ENCODE peak calls at places on chromosomes 6 and 20, in nine cellular contexts. W is osteoblast, X is AG04450, Z is GM06990, K is left ventricle myocardium inferior, J is uterus, R is BJ, T is AG10803, V is transverse colon. M is an unnamed sample.

GRCh38 chr6:122461885-122462284 is 9.7 kb downstream of the SERINC1 start:
- DNase-seq in W (no peak), X (no peak), Z (no peak), K (no peak), J (no peak), R (no peak), T (no peak), V (no peak), M (no peak)

GRCh38 chr6:14742680-14743079 is 503.2 kb upstream of the JARID2 start:
- DNase-seq in W (no peak), X (no peak), Z (no peak), K (no peak), J (no peak), R (no peak), T (no peak), V (no peak), M (no peak)

GRCh38 chr20:9051508-9051907 is 17.4 kb upstream of the PLCB4 start:
- DNase-seq in W (peak), X (peak), Z (no peak), K (no peak), J (no peak), R (peak), T (peak), V (no peak), M (peak)

GRCh38 chr6:22845467-22845866 is 276.1 kb downstream of the HDGFL1 start:
- DNase-seq in W (no peak), X (no peak), Z (no peak), K (no peak), J (no peak), R (no peak), T (no peak), V (no peak), M (no peak)

GRCh38 chr6:158605266-158605878 is 39.2 kb downstream of the DYNLT1 start:
- DNase-seq in W (peak), X (peak), Z (no peak), K (no peak), J (peak), R (peak), T (peak), V (peak), M (peak)

GRCh38 chr20:13221313-13221672 is 219 bp downstream of the ISM1 start:
- DNase-seq in W (no peak), X (no peak), Z (no peak), K (no peak), J (no peak), R (no peak), T (no peak), V (no peak), M (no peak)

GRCh38 chr6:139452176-139452876 is 77.9 kb upstream of the CITED2 start:
- DNase-seq in W (peak), X (no peak), Z (no peak), K (no peak), J (no peak), R (no peak), T (peak), V (no peak), M (peak)

GRCh38 chr6:107543567-107543966 is 53.6 kb downstream of the SOBP start:
- DNase-seq in W (no peak), X (no peak), Z (no peak), K (no peak), J (no peak), R (no peak), T (no peak), V (no peak), M (no peak)

GRCh38 chr6:167659016-167659415 is 167.7 kb upstream of the AFDN start:
- DNase-seq in W (no peak), X (no peak), Z (no peak), K (no peak), J (no peak), R (no peak), T (no peak), V (no peak), M (no peak)

GRCh38 chr6:29661071-29661470 is 4.2 kb downstream of the MOG start:
- DNase-seq in W (no peak), X (no peak), Z (no peak), K (no peak), J (no peak), R (no peak), T (no peak), V (no peak), M (no peak)

GRCh38 chr20:45946149-45946970 is 11.9 kb downstream of the PCIF1 start:
- DNase-seq in W (peak), X (no peak), Z (no peak), K (no peak), J (no peak), R (no peak), T (peak), V (peak), M (peak)

GRCh38 chr6:111800468-111800760 is 72.8 kb downstream of the FYN start:
- DNase-seq in W (no peak), X (no peak), Z (no peak), K (no peak), J (no peak), R (no peak), T (no peak), V (no peak), M (no peak)

GRCh38 chr6:106870824-106871300 is 103.7 kb downstream of the CD24 start:
- DNase-seq in W (peak), X (no peak), Z (no peak), K (no peak), J (no peak), R (no peak), T (no peak), V (no peak), M (no peak)

GRCh38 chr6:35603326-35604202 is 85.2 kb downstream of the FKBP5 start:
- DNase-seq in W (no peak), X (no peak), Z (no peak), K (no peak), J (no peak), R (no peak), T (no peak), V (no peak), M (no peak)

GRCh38 chr6:159753081-159753872 is 8.6 kb upstream of the ACAT2 start:
- DNase-seq in W (no peak), X (no peak), Z (no peak), K (no peak), J (no peak), R (no peak), T (no peak), V (no peak), M (no peak)

GRCh38 chr6:121666809-121667208 is 231.4 kb downstream of the GJA1 start:
- DNase-seq in W (no peak), X (peak), Z (no peak), K (no peak), J (no peak), R (no peak), T (peak), V (no peak), M (peak)

GRCh38 chr6:43122146-43122545 is 46.0 kb downstream of the PTK7 start:
- DNase-seq in W (no peak), X (no peak), Z (no peak), K (no peak), J (no peak), R (no peak), T (no peak), V (no peak), M (no peak)

GRCh38 chr20:24937579-24937978 is 11.5 kb upstream of the CST7 start:
- DNase-seq in W (no peak), X (no peak), Z (no peak), K (no peak), J (no peak), R (no peak), T (no peak), V (no peak), M (no peak)

GRCh38 chr6:33716890-33717632 is 5.6 kb upstream of the UQCC2 start:
- DNase-seq in W (no peak), X (no peak), Z (no peak), K (no peak), J (no peak), R (no peak), T (no peak), V (no peak), M (no peak)

GRCh38 chr20:61875221-61875885 is 190.3 kb downstream of the TAF4 start:
- DNase-seq in W (no peak), X (no peak), Z (no peak), K (no peak), J (no peak), R (no peak), T (no peak), V (no peak), M (no peak)

GRCh38 chr6:903746-904145 is 210.8 kb upstream of the EXOC2 start:
- DNase-seq in W (no peak), X (no peak), Z (no peak), K (no peak), J (no peak), R (no peak), T (peak), V (no peak), M (peak)

GRCh38 chr6:6883011-6883410 is 224.8 kb upstream of the RREB1 start:
- DNase-seq in W (no peak), X (no peak), Z (no peak), K (no peak), J (no peak), R (no peak), T (no peak), V (peak), M (no peak)

GRCh38 chr6:126040826-126041225 is 54.5 kb downstream of the TRMT11 start:
- DNase-seq in W (peak), X (no peak), Z (no peak), K (no peak), J (no peak), R (peak), T (peak), V (peak), M (peak)

GRCh38 chr6:81894788-81895221 is 142.3 kb upstream of the TENT5A start:
- DNase-seq in W (no peak), X (no peak), Z (no peak), K (peak), J (no peak), R (no peak), T (peak), V (no peak), M (peak)

GRCh38 chr20:17571153-17571527 is 1.3 kb downstream of the DSTN start:
- DNase-seq in W (no peak), X (no peak), Z (no peak), K (no peak), J (no peak), R (no peak), T (peak), V (no peak), M (peak)

GRCh38 chr20:20360464-20360863 is 7.4 kb upstream of the INSM1 start:
- DNase-seq in W (peak), X (peak), Z (no peak), K (no peak), J (no peak), R (peak), T (peak), V (peak), M (peak)

GRCh38 chr6:147834377-147834776 is 325.9 kb downstream of the SAMD5 start:
- DNase-seq in W (no peak), X (no peak), Z (no peak), K (no peak), J (no peak), R (no peak), T (no peak), V (no peak), M (no peak)

GRCh38 chr6:9521152-9521530 is 893.7 kb downstream of the TFAP2A start:
- DNase-seq in W (no peak), X (no peak), Z (peak), K (no peak), J (no peak), R (no peak), T (no peak), V (no peak), M (no peak)

GRCh38 chr6:169292340-169293124 is 38.9 kb upstream of the THBS2 start:
- DNase-seq in W (peak), X (peak), Z (no peak), K (no peak), J (peak), R (peak), T (peak), V (no peak), M (peak)

GRCh38 chr20:51985013-51985415 is 182.7 kb upstream of the SALL4 start:
- DNase-seq in W (peak), X (peak), Z (no peak), K (no peak), J (peak), R (peak), T (peak), V (no peak), M (peak)

GRCh38 chr6:12026833-12027232 is 14.7 kb downstream of the HIVEP1 start:
- DNase-seq in W (no peak), X (no peak), Z (no peak), K (no peak), J (no peak), R (no peak), T (no peak), V (no peak), M (no peak)

GRCh38 chr6:17394192-17394611 is 807 bp downstream of the CAP2 start:
- DNase-seq in W (peak), X (no peak), Z (no peak), K (peak), J (peak), R (peak), T (peak), V (peak), M (peak)

GRCh38 chr20:63741354-63741675 is 1.7 kb downstream of the SLC2A4RG start:
- DNase-seq in W (no peak), X (no peak), Z (no peak), K (no peak), J (no peak), R (no peak), T (no peak), V (no peak), M (no peak)
- H3K4me3 ChIP-seq in W (peak), X (peak), Z (no peak), K (peak), J (peak), R (peak), T (peak), V (no peak), M (peak)

DNA sequence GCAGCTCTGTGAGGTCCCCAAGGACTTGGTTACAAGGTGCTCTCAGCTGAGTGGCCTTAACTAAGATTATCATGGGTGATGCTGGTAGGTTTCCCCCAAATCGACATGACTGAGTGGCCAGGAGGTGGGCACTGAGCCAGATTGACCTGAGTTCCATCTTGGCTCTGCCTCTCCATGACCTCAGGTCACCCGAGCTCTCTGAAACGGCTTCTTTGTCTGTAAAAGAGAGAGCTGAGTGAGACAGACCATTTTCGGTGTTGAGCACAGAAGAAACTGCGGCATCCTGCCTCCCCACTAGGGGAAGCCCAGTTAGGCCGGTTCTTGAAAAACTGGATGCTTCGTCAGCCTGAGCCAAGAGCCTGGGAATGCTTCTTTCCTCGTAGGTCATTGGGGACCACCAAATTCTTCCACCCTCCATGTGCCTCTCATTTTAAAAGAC is 14.1 kb upstream of the STX16 start:
- DNase-seq in W (no peak), X (no peak), Z (no peak), K (no peak), J (peak), R (no peak), T (no peak), V (no peak), M (no peak)
- TF ChIP-seq CTCF in W (peak), X (no peak), Z (no peak), K (peak), J (no peak), R (no peak), T (no peak), V (no peak), M (peak)

DNA sequence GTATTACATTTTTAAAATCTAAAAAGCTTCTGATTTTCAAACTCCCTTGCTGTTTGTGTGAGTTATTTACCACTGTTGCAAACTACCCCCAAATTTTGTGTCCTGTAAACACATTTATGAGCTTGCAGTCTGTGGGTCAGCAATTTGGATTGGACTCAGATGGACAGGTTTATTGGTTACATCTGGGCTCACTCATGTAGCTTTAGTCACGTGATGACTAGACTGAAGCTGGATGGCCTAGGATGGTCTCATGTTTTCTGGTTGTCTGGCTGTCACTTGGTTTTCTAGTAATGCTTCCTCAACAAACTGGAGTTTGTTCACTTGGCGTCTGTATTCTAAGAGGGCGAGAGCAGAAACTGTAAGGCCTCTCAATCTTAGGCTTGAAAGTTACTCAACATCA is 12.2 kb upstream of the C6orf58 start:
- DNase-seq in W (no peak), X (no peak), Z (no peak), K (no peak), J (no peak), R (no peak), T (peak), V (no peak), M (no peak)
- H3K4me3 ChIP-seq in W (no peak), X (no peak), Z (no peak), K (no peak), J (no peak), R (no peak), T (no peak), V (no peak), M (no peak)

GRCh38 chr6:78302411-78302810 is 564.9 kb upstream of the IRAK1BP1 start:
- DNase-seq in W (no peak), X (no peak), Z (no peak), K (no peak), J (no peak), R (no peak), T (no peak), V (no peak), M (no peak)

GRCh38 chr6:78300885-78301284 is 566.5 kb upstream of the IRAK1BP1 start:
- DNase-seq in W (no peak), X (no peak), Z (no peak), K (no peak), J (no peak), R (no peak), T (no peak), V (no peak), M (peak)
- TF ChIP-seq CTCF in W (no peak), X (no peak), Z (no peak), K (no peak), J (no peak), R (no peak), T (no peak), V (no peak), M (no peak)

M was measured in choroid plexus epithelial cell.